ENCODE peak calls at places on chromosomes 2 and 18, in seven cellular contexts. R is K562, C is HepG2, S is HCT116, B is GM12878, T is H1, W is SK-N-SH. I is an unnamed sample.

GRCh38 chr2:60337142-60337497 is 216.3 kb downstream of the BCL11A start:
- DNase-seq in R (no peak), C (no peak), S (no peak), B (no peak), T (no peak), W (no peak), I (peak)

GRCh38 chr2:127359520-127359919 is 28.3 kb downstream of the MAP3K2 start:
- DNase-seq in R (no peak), C (no peak), S (no peak), B (no peak), T (no peak), W (no peak), I (no peak)

GRCh38 chr18:33583901-33584300 is 5.9 kb downstream of the ASXL3 start:
- DNase-seq in R (no peak), C (no peak), S (no peak), B (no peak), T (no peak), W (no peak), I (no peak)

GRCh38 chr2:29130295-29130694 is 15.1 kb downstream of the CLIP4 start:
- DNase-seq in R (no peak), C (peak), S (no peak), B (no peak), T (no peak), W (no peak), I (peak)

GRCh38 chr2:8086796-8087479 is 594.9 kb upstream of the ID2 start:
- DNase-seq in R (no peak), C (no peak), S (no peak), B (no peak), T (no peak), W (no peak), I (no peak)

GRCh38 chr18:79587298-79588125 is 92.1 kb upstream of the CTDP1 start:
- DNase-seq in R (no peak), C (no peak), S (no peak), B (no peak), T (no peak), W (no peak), I (no peak)

GRCh38 chr18:11147371-11147860 is 2.0 kb downstream of the PIEZO2 start:
- DNase-seq in R (no peak), C (no peak), S (no peak), B (no peak), T (peak), W (no peak), I (no peak)

GRCh38 chr18:70380915-70381896 is 92.4 kb downstream of the SOCS6 start:
- DNase-seq in R (peak), C (peak), S (no peak), B (no peak), T (no peak), W (no peak), I (no peak)

GRCh38 chr2:35973132-35973736 is 382.3 kb upstream of the CRIM1 start:
- DNase-seq in R (no peak), C (peak), S (no peak), B (no peak), T (no peak), W (peak), I (peak)

GRCh38 chr2:189698020-189698887 is 23.8 kb downstream of the ANKAR start:
- DNase-seq in R (peak), C (peak), S (peak), B (no peak), T (no peak), W (peak), I (peak)

GRCh38 chr2:106572541-106573148 is 85.5 kb downstream of the CD8B2 start:
- DNase-seq in R (peak), C (peak), S (peak), B (no peak), T (peak), W (no peak), I (no peak)

GRCh38 chr2:208627110-208627884 is 220.7 kb downstream of the PTH2R start:
- DNase-seq in R (no peak), C (no peak), S (no peak), B (no peak), T (no peak), W (no peak), I (no peak)

GRCh38 chr2:26632624-26633185 is 8.5 kb downstream of the CIB4 start:
- DNase-seq in R (no peak), C (no peak), S (no peak), B (no peak), T (no peak), W (peak), I (no peak)

GRCh38 chr18:55585050-55585449 is 2.9 kb downstream of the TCF4 start:
- DNase-seq in R (no peak), C (no peak), S (no peak), B (no peak), T (no peak), W (no peak), I (no peak)

GRCh38 chr2:102103992-102104871 is 38.3 kb upstream of the IL1R1 start:
- DNase-seq in R (no peak), C (no peak), S (no peak), B (peak), T (no peak), W (no peak), I (no peak)

GRCh38 chr2:133859578-133859977 is 291.3 kb upstream of the NCKAP5 start:
- DNase-seq in R (no peak), C (no peak), S (no peak), B (no peak), T (peak), W (no peak), I (no peak)

GRCh38 chr2:241550616-241551580 is 7.6 kb upstream of the BOK start:
- DNase-seq in R (no peak), C (no peak), S (no peak), B (no peak), T (no peak), W (no peak), I (no peak)

DNA sequence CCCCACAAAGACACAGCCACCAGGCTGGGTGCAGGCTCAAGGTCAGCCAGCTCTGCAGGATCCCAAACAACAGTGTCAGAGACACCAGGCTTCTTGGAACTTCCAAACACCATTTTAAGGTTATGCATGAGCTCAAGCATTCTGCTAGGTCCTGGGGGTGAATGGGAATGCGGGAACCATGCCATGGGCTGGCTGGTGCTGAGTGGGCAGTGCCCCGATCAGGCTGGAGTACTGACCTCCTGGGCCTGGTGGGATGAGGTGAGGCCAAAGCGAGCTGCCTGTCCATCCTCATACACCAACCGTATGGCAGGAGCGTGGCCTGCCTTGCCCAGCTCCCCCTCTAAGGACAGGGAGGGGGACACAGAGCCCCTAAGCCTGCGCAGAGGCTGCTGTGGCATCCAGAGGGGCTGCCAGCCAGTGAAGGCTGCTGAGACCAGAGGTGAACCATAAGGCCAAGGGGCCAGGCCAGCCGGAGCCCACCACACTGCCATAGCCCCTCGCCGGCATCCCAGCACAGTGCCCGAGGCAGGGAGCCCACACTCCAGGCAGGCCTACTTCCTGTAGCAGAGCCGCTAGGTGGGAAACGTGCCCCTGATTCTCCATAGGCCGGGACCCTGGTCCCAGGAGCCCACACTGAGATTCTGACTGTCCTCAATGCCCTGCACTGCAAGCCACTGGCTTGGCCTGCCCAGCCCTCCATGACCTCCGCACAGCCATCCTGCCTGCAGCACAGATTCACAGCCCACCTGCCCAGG is 135.0 kb downstream of the HDAC4 start:
- DNase-seq in R (no peak), C (no peak), S (no peak), B (no peak), T (no peak), W (no peak), I (no peak)
- TF ChIP-seq JUND in R (no peak), C (no peak), S (no peak), B (no peak), T (no peak), W (no peak), I (no peak)

GRCh38 chr2:205776720-205777119 is 94.4 kb downstream of the NRP2 start:
- DNase-seq in R (no peak), C (no peak), S (no peak), B (no peak), T (no peak), W (no peak), I (no peak)
- TF ChIP-seq JUND in R (no peak), C (no peak), S (no peak), B (no peak), T (no peak), W (no peak), I (no peak)

DNA sequence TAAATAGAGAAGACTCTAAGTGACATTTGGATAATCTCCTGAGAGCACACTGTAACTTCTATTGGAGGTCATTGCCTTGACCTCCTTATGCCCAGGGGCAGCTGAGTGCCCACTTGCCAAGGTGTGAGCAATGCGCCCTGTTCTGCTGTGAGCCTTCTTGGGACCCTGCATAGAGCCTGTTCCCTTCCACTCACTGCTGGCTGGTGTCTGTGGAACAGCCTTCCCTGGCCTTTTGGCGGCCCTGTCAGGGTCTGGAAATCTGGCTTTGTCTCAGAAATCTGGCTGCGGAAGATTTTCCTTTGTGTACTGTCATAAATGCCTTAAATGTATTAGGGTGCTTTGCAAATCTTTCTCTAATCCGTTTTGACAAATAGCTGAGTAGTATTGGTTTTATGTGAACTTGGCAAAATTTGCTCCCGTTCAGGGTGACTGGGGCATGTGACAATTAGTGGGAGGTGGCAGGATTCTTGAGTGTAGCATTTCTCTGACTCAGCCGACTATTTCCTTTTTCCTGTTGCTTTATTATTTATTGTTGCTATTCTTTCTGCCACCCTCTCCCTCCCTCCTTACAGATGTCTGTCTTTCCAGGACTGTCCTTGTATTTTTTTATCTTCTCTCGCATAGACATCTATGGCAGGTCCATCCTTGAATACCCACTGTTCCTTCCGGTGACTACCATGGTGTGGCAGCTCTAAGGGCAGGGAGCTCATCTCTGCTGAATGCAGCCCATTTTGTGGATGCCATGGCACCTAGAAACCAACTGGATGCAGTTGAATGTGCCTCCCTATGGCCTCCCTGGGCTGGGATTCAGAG is 41.8 kb downstream of the LDLRAD4 start:
- DNase-seq in R (no peak), C (no peak), S (no peak), B (no peak), T (no peak), W (no peak), I (no peak)
- TF ChIP-seq JUND in R (no peak), C (no peak), S (no peak), B (no peak), T (no peak), W (no peak), I (no peak)

GRCh38 chr18:50656841-50657470 is 97.1 kb downstream of the MAPK4 start:
- DNase-seq in R (no peak), C (no peak), S (no peak), B (no peak), T (no peak), W (no peak), I (no peak)
- TF ChIP-seq JUND in R (no peak), C (no peak), S (no peak), B (no peak), T (no peak), W (no peak), I (no peak)

GRCh38 chr2:220297093-220297492 is 669.7 kb downstream of the SLC4A3 start:
- DNase-seq in R (no peak), C (no peak), S (no peak), B (no peak), T (no peak), W (no peak), I (no peak)

GRCh38 chr2:220296174-220296573 is 668.7 kb downstream of the SLC4A3 start:
- DNase-seq in R (no peak), C (no peak), S (no peak), B (no peak), T (no peak), W (no peak), I (no peak)

GRCh38 chr2:220302756-220303155 is 675.3 kb downstream of the SLC4A3 start:
- DNase-seq in R (no peak), C (no peak), S (no peak), B (no peak), T (no peak), W (no peak), I (no peak)

GRCh38 chr2:220300806-220301205 is 673.4 kb downstream of the SLC4A3 start:
- DNase-seq in R (no peak), C (no peak), S (no peak), B (no peak), T (no peak), W (no peak), I (no peak)
- TF ChIP-seq JUND in R (no peak), C (no peak), S (no peak), B (no peak), T (no peak), W (no peak), I (no peak)

DNA sequence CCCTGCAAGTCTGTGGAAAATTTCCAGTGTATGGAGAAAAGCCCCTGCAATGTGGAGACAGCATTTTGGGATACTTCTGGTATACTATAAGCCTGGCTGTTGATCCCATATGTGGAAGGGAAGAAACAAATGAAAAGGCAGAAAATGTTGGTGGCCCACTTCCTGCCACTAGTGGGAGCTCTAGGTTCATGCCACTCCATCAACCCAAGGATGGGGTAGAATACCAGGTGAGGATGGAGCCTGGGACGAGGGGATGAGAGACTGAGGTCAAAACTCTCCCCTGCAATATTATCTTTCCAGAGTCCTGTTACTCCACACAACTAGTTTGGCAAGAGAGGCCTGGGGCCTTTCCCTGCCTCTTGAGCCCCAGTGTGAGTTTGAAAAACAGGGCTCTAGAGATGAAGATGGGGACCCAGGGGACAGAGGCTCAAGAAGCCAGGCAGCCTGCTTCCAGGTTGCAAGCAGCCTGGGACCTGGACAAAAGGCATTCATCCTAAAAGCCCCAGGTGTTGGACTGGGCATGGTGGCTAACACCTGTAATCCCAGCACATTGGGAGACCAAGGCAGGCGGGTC is 31.9 kb downstream of the BMP10 start:
- DNase-seq in R (peak), C (no peak), S (peak), B (no peak), T (peak), W (peak), I (peak)
- TF ChIP-seq JUND in R (peak), C (no peak), S (no peak), B (no peak), T (no peak), W (no peak), I (no peak)

GRCh38 chr2:273338-273737 is 8.6 kb downstream of the ACP1 start:
- DNase-seq in R (no peak), C (no peak), S (no peak), B (no peak), T (no peak), W (no peak), I (peak)
- TF ChIP-seq JUND in R (no peak), C (no peak), S (no peak), B (no peak), T (no peak), W (no peak), I (no peak)

GRCh38 chr2:200509227-200509607 is 651 bp downstream of the KCTD18 start:
- DNase-seq in R (peak), C (no peak), S (no peak), B (no peak), T (peak), W (peak), I (no peak)
- TF ChIP-seq JUND in R (no peak), C (no peak), S (no peak), B (no peak), T (no peak), W (no peak), I (no peak)

GRCh38 chr18:8808001-8808400 is 102.6 kb downstream of the MTCL1 start:
- DNase-seq in R (no peak), C (no peak), S (no peak), B (no peak), T (no peak), W (peak), I (no peak)

GRCh38 chr18:8806105-8806797 is 100.9 kb downstream of the MTCL1 start:
- DNase-seq in R (no peak), C (no peak), S (no peak), B (no peak), T (no peak), W (no peak), I (no peak)

GRCh38 chr18:8806798-8807501 is 101.6 kb downstream of the MTCL1 start:
- DNase-seq in R (no peak), C (no peak), S (no peak), B (no peak), T (no peak), W (no peak), I (no peak)

GRCh38 chr18:8805552-8805951 is 100.2 kb downstream of the MTCL1 start:
- DNase-seq in R (no peak), C (no peak), S (no peak), B (no peak), T (no peak), W (no peak), I (no peak)

GRCh38 chr18:8807502-8807833 is 102.1 kb downstream of the MTCL1 start:
- DNase-seq in R (no peak), C (no peak), S (no peak), B (no peak), T (no peak), W (no peak), I (no peak)
- TF ChIP-seq JUND in R (no peak), C (no peak), S (no peak), B (no peak), T (no peak), W (no peak), I (no peak)

DNA sequence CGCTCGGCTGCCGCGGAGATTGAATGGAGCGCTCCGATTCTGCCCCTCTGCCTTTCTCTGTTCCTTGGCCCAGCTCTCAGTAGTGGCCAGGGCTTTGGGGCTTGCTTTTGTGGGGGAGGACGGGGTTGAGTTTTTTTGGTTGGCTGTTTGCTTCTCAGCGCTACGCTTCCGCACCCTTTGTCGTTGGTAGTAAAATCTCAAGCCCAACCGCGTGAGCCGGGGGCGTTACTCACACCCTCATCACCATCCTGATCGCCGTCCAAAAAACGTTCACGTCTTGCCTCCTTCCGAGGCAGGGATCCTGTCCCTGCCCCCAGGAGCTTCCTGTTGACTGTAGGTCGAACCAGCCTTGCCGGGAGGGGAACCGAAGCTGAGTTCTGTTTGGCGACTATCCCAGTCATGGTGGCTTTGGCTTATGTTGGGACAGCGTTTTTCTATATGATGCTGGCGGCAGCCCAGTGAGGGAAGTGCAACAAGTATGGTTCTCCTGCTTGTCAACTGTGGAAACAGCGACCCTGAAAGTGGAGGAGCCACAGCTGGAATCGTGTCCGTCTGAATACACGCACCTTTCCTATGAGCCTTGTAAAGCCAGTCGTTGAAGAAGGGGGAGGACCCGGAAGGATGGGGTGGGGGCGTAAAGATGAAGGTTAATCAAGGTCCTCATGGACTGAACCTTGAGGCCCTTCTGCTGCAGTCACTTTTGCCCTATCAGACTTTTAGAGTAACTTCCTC is 797 bp upstream of the YES1 start:
- DNase-seq in R (peak), C (peak), S (peak), B (peak), T (peak), W (peak), I (peak)
- TF ChIP-seq JUND in R (peak), C (no peak), S (no peak), B (no peak), T (no peak), W (no peak), I (no peak)